ENCODE peak calls at places on chromosomes 11 and 22, in nine cellular contexts. F, M, J, H, G, K, D, R and S are unnamed samples.

GRCh38 chr22:38187413-38188212 is 6.0 kb upstream of the PLA2G6 start:
- DNase-seq in F (no peak), M (peak), J (no peak), H (no peak), G (peak), K (no peak), D (peak), R (no peak), S (peak)

GRCh38 chr22:46075764-46076531 is 74.4 kb upstream of the PPARA start:
- DNase-seq in F (no peak), M (peak), J (no peak), H (no peak), G (no peak), K (no peak), D (no peak), R (no peak), S (no peak)

GRCh38 chr22:47878460-47878859 is 1116.0 kb downstream of the TBC1D22A start:
- DNase-seq in F (no peak), M (no peak), J (no peak), H (no peak), G (no peak), K (no peak), D (no peak), R (no peak), S (no peak)

GRCh38 chr11:17591293-17591692 is 44.2 kb downstream of the OTOG start:
- DNase-seq in F (no peak), M (no peak), J (no peak), H (no peak), G (no peak), K (no peak), D (no peak), R (no peak), S (no peak)

GRCh38 chr11:94801866-94802460 is 33.8 kb downstream of the AMOTL1 start:
- DNase-seq in F (no peak), M (no peak), J (no peak), H (no peak), G (no peak), K (no peak), D (no peak), R (no peak), S (no peak)

GRCh38 chr11:126256216-126256615 is 12.5 kb downstream of the SRPRA start:
- DNase-seq in F (no peak), M (no peak), J (no peak), H (no peak), G (no peak), K (no peak), D (no peak), R (no peak), S (no peak)

GRCh38 chr22:42866100-42866499 is 9.0 kb upstream of the ARFGAP3 start:
- DNase-seq in F (no peak), M (no peak), J (no peak), H (no peak), G (no peak), K (no peak), D (no peak), R (no peak), S (no peak)

GRCh38 chr11:63837719-63838118 is 1.2 kb upstream of the MARK2 start:
- DNase-seq in F (no peak), M (peak), J (no peak), H (no peak), G (no peak), K (no peak), D (no peak), R (no peak), S (no peak)

GRCh38 chr11:59668188-59668949 is 468 bp downstream of the PATL1 start:
- DNase-seq in F (peak), M (no peak), J (peak), H (no peak), G (peak), K (peak), D (peak), R (peak), S (peak)

GRCh38 chr22:37169412-37169811 is 18.6 kb downstream of the C1QTNF6 start:
- DNase-seq in F (no peak), M (no peak), J (no peak), H (no peak), G (no peak), K (no peak), D (no peak), R (no peak), S (no peak)

GRCh38 chr22:44584256-44584902 is 86.3 kb upstream of the RTL6 start:
- DNase-seq in F (no peak), M (no peak), J (no peak), H (no peak), G (no peak), K (no peak), D (no peak), R (no peak), S (no peak)

GRCh38 chr22:44697423-44698179 is 4.4 kb upstream of the PRR5 start:
- DNase-seq in F (peak), M (peak), J (peak), H (peak), G (peak), K (peak), D (peak), R (peak), S (peak)

GRCh38 chr11:105398636-105399035 is 211.2 kb upstream of the GRIA4 start:
- DNase-seq in F (no peak), M (no peak), J (no peak), H (no peak), G (no peak), K (no peak), D (no peak), R (no peak), S (no peak)

GRCh38 chr22:38314992-38315800 is 2.0 kb downstream of the CSNK1E start:
- DNase-seq in F (no peak), M (peak), J (peak), H (peak), G (peak), K (no peak), D (no peak), R (no peak), S (peak)

GRCh38 chr22:30045001-30045887 is 35.0 kb upstream of the HORMAD2 start:
- DNase-seq in F (no peak), M (no peak), J (no peak), H (no peak), G (no peak), K (no peak), D (no peak), R (no peak), S (no peak)

GRCh38 chr22:43241138-43241597 is 54.2 kb upstream of the TTLL12 start:
- DNase-seq in F (no peak), M (no peak), J (no peak), H (no peak), G (peak), K (no peak), D (no peak), R (no peak), S (no peak)

GRCh38 chr11:107591446-107592236 is 694 bp downstream of the ELMOD1 start:
- DNase-seq in F (no peak), M (peak), J (peak), H (peak), G (peak), K (peak), D (no peak), R (no peak), S (peak)

GRCh38 chr11:118415739-118416068 is 14.3 kb downstream of the ATP5MG start:
- DNase-seq in F (no peak), M (peak), J (no peak), H (no peak), G (peak), K (no peak), D (peak), R (peak), S (peak)

GRCh38 chr22:32650553-32651345 is 150.8 kb upstream of the TIMP3 start:
- DNase-seq in F (no peak), M (no peak), J (no peak), H (no peak), G (peak), K (no peak), D (no peak), R (no peak), S (peak)

GRCh38 chr11:133713406-133713805 is 131.9 kb downstream of the SPATA19 start:
- DNase-seq in F (no peak), M (no peak), J (no peak), H (no peak), G (no peak), K (no peak), D (no peak), R (no peak), S (no peak)

GRCh38 chr11:20048246-20048645 is 112.0 kb downstream of the DBX1 start:
- DNase-seq in F (no peak), M (no peak), J (no peak), H (no peak), G (no peak), K (no peak), D (no peak), R (no peak), S (no peak)

GRCh38 chr22:25627271-25627848 is 62.9 kb downstream of the GRK3 start:
- DNase-seq in F (no peak), M (no peak), J (no peak), H (no peak), G (no peak), K (no peak), D (peak), R (no peak), S (peak)

GRCh38 chr11:76347391-76347790 is 33.5 kb downstream of the THAP12 start:
- DNase-seq in F (no peak), M (no peak), J (no peak), H (no peak), G (peak), K (no peak), D (peak), R (no peak), S (peak)

GRCh38 chr11:103532133-103532788 is 423.0 kb downstream of the DYNC2H1 start:
- DNase-seq in F (no peak), M (no peak), J (no peak), H (no peak), G (peak), K (no peak), D (peak), R (no peak), S (peak)

GRCh38 chr11:128492461-128492860 is 94.9 kb downstream of the ETS1 start:
- DNase-seq in F (no peak), M (peak), J (no peak), H (no peak), G (no peak), K (no peak), D (peak), R (no peak), S (peak)

GRCh38 chr11:44927174-44927661 is 23.5 kb downstream of the TP53I11 start:
- DNase-seq in F (no peak), M (peak), J (no peak), H (peak), G (peak), K (peak), D (peak), R (peak), S (peak)

GRCh38 chr11:32279672-32280071 is 155.7 kb downstream of the WT1 start:
- DNase-seq in F (no peak), M (no peak), J (no peak), H (no peak), G (no peak), K (peak), D (no peak), R (no peak), S (no peak)

GRCh38 chr11:68890490-68891231 is 13.0 kb downstream of the MRPL21 start:
- DNase-seq in F (no peak), M (peak), J (no peak), H (no peak), G (peak), K (no peak), D (peak), R (peak), S (peak)

GRCh38 chr11:47269829-47270305 is at the start of gene MADD:
- DNase-seq in F (peak), M (peak), J (peak), H (peak), G (peak), K (peak), D (peak), R (no peak), S (peak)

GRCh38 chr11:103582351-103582909 is 454.0 kb upstream of the DDI1 start:
- DNase-seq in F (no peak), M (no peak), J (no peak), H (no peak), G (no peak), K (no peak), D (peak), R (no peak), S (peak)

GRCh38 chr22:34070051-34070450 is 149.8 kb upstream of the LARGE1 start:
- DNase-seq in F (no peak), M (no peak), J (no peak), H (no peak), G (no peak), K (no peak), D (no peak), R (no peak), S (no peak)